ENCODE peak calls at places on chromosomes 11 and 22, in ten cellular contexts. W is K562, C is H54, T is breast epithelium, H is Peyer's patch, U is thyroid gland, R is heart left ventricle, A is A549, N is upper lobe of left lung, Q is stomach. V is an unnamed sample.

GRCh38 chr22:21587803-21588611 is 20.5 kb downstream of the UBE2L3 start:
- DNase-seq in W (peak; percentile 93), C (no peak), T (no peak), H (peak; percentile 29), U (no peak), R (no peak), A (no peak), N (no peak), Q (no peak), V (peak; percentile 60)

GRCh38 chr11:71454470-71455113 is 1.6 kb downstream of the NADSYN1 start:
- DNase-seq in W (no peak), C (no peak), T (no peak), H (peak; percentile 25), U (no peak), R (no peak), A (no peak), N (no peak), Q (no peak), V (no peak)

GRCh38 chr11:111665779-111666178 is 63.5 kb downstream of the SIK2 start:
- DNase-seq in W (peak; percentile 22), C (no peak), T (no peak), H (no peak), U (no peak), R (no peak), A (no peak), N (no peak), Q (no peak), V (no peak)

GRCh38 chr11:34345012-34345804 is 12.6 kb downstream of the ABTB2 start:
- DNase-seq in W (no peak), C (peak; percentile 64), T (peak; percentile 67), H (no peak), U (no peak), R (peak; percentile 65), A (peak; percentile 90), N (no peak), Q (peak; percentile 49), V (no peak)

GRCh38 chr11:119885067-119885466 is 156.1 kb upstream of the NECTIN1 start:
- DNase-seq in W (no peak), C (no peak), T (no peak), H (no peak), U (peak; percentile 13), R (no peak), A (no peak), N (no peak), Q (no peak), V (no peak)

GRCh38 chr11:19913236-19913892 is 200.7 kb downstream of the NAV2 start:
- DNase-seq in W (no peak), C (no peak), T (no peak), H (no peak), U (no peak), R (no peak), A (no peak), N (no peak), Q (no peak), V (no peak)

GRCh38 chr11:3879967-3880542 is 24.6 kb downstream of the STIM1 start:
- DNase-seq in W (no peak), C (no peak), T (no peak), H (no peak), U (no peak), R (no peak), A (peak; percentile 57), N (no peak), Q (peak; percentile 51), V (no peak)

GRCh38 chr11:8233691-8234424 is 29.8 kb downstream of the LMO1 start:
- DNase-seq in W (no peak), C (peak; percentile 95), T (no peak), H (no peak), U (peak; percentile 56), R (peak; percentile 47), A (peak; percentile 51), N (no peak), Q (no peak), V (no peak)

GRCh38 chr11:47378011-47378835 is at the start of gene SPI1:
- DNase-seq in W (peak; percentile 94), C (no peak), T (no peak), H (peak; percentile 89), U (no peak), R (peak; percentile 80), A (no peak), N (peak; percentile 90), Q (peak; percentile 60), V (peak; percentile 84)
- TF ChIP-seq POLR2A in W (peak; percentile 74), C (no peak), T (no peak), H (no peak), U (no peak), R (no peak), A (no peak), N (peak; percentile 59), Q (no peak), V (peak; percentile 64)

GRCh38 chr11:70270104-70270876 is at the start of gene PPFIA1:
- DNase-seq in W (peak; percentile 99), C (peak; percentile 93), T (peak; percentile 95), H (peak; percentile 96), U (peak; percentile 97), R (peak; percentile 98), A (peak; percentile 93), N (peak; percentile 96), Q (peak; percentile 97), V (peak; percentile 95)

GRCh38 chr11:70268526-70268925 is 2.0 kb upstream of the PPFIA1 start:
- DNase-seq in W (no peak), C (no peak), T (no peak), H (no peak), U (no peak), R (no peak), A (no peak), N (no peak), Q (no peak), V (no peak)

GRCh38 chr11:70271635-70271953 is 1.1 kb downstream of the PPFIA1 start:
- DNase-seq in W (no peak), C (no peak), T (no peak), H (no peak), U (no peak), R (no peak), A (no peak), N (no peak), Q (no peak), V (no peak)

GRCh38 chr11:70272009-70272408 is 1.5 kb downstream of the PPFIA1 start:
- DNase-seq in W (no peak), C (no peak), T (no peak), H (no peak), U (no peak), R (no peak), A (no peak), N (no peak), Q (no peak), V (no peak)

GRCh38 chr11:70270877-70271634 is 566 bp downstream of the PPFIA1 start:
- DNase-seq in W (peak; percentile 62), C (no peak), T (no peak), H (peak; percentile 33), U (peak; percentile 55), R (peak; percentile 57), A (no peak), N (peak; percentile 55), Q (peak; percentile 33), V (peak; percentile 42)
- TF ChIP-seq POLR2A in W (no peak), C (no peak), T (no peak), H (peak; percentile 4), U (no peak), R (no peak), A (no peak), N (peak; percentile 38), Q (no peak), V (no peak)

GRCh38 chr11:63933459-63933858 is 5.3 kb upstream of the NAA40 start:
- DNase-seq in W (no peak), C (no peak), T (no peak), H (no peak), U (peak; percentile 44), R (no peak), A (no peak), N (no peak), Q (no peak), V (no peak)
- TF ChIP-seq POLR2A in W (no peak), C (no peak), T (no peak), H (no peak), U (no peak), R (no peak), A (no peak), N (no peak), Q (no peak), V (no peak)

GRCh38 chr11:74070713-74071506 is 62.0 kb upstream of the UCP3 start:
- DNase-seq in W (peak; percentile 56), C (no peak), T (no peak), H (no peak), U (peak; percentile 40), R (no peak), A (peak; percentile 76), N (no peak), Q (no peak), V (no peak)
- TF ChIP-seq POLR2A in W (no peak), C (no peak), T (no peak), H (no peak), U (no peak), R (no peak), A (no peak), N (no peak), Q (no peak), V (no peak)

GRCh38 chr11:45102810-45103621 is 43.4 kb upstream of the PRDM11 start:
- DNase-seq in W (peak; percentile 76), C (peak; percentile 78), T (no peak), H (peak; percentile 61), U (peak; percentile 43), R (peak; percentile 59), A (peak; percentile 66), N (peak; percentile 64), Q (peak; percentile 54), V (peak; percentile 66)
- TF ChIP-seq POLR2A in W (no peak), C (no peak), T (no peak), H (no peak), U (no peak), R (no peak), A (no peak), N (no peak), Q (no peak), V (no peak)

V was measured in GM12891.